ENCODE peak calls at places on chromosome 17, in five cellular contexts. G is transverse colon, P is A549, V is foreskin keratinocyte, J is fibroblast of lung. Z is an unnamed sample.

GRCh38 chr17:29569245-29569950 is 897 bp downstream of the TP53I13 start:
- DNase-seq in G (no peak), P (no peak), V (peak), J (no peak), Z (no peak)

GRCh38 chr17:55238931-55239297 is 25.8 kb upstream of the HLF start:
- DNase-seq in G (no peak), P (no peak), V (no peak), J (no peak), Z (no peak)

GRCh38 chr17:204427-205175 is 23.2 kb upstream of the DOC2B start:
- DNase-seq in G (no peak), P (no peak), V (no peak), J (no peak), Z (no peak)

GRCh38 chr17:46118969-46119368 is 74.3 kb downstream of the KANSL1 start:
- DNase-seq in G (no peak), P (no peak), V (no peak), J (peak), Z (no peak)

GRCh38 chr17:80786887-80787286 is 204.8 kb upstream of the CHMP6 start:
- DNase-seq in G (no peak), P (no peak), V (no peak), J (no peak), Z (no peak)

GRCh38 chr17:81871387-81872120 is 417 bp upstream of the ARHGDIA start:
- DNase-seq in G (peak), P (peak), V (no peak), J (peak), Z (peak)

GRCh38 chr17:15009087-15009486 is 256.0 kb downstream of the PMP22 start:
- DNase-seq in G (no peak), P (no peak), V (no peak), J (no peak), Z (no peak)

GRCh38 chr17:47739150-47739549 is 6.1 kb downstream of the TBX21 start:
- DNase-seq in G (no peak), P (no peak), V (no peak), J (no peak), Z (no peak)

GRCh38 chr17:3773511-3773910 is 27.5 kb downstream of the ITGAE start:
- DNase-seq in G (no peak), P (peak), V (no peak), J (peak), Z (no peak)

GRCh38 chr17:3770471-3770870 is 30.5 kb downstream of the ITGAE start:
- DNase-seq in G (peak), P (no peak), V (no peak), J (no peak), Z (no peak)

GRCh38 chr17:3773966-3774365 is 27.0 kb downstream of the ITGAE start:
- DNase-seq in G (no peak), P (no peak), V (no peak), J (no peak), Z (no peak)

GRCh38 chr17:3771140-3771539 is 29.8 kb downstream of the ITGAE start:
- DNase-seq in G (no peak), P (no peak), V (no peak), J (no peak), Z (no peak)

GRCh38 chr17:3772764-3773163 is 28.2 kb downstream of the ITGAE start:
- DNase-seq in G (no peak), P (no peak), V (no peak), J (no peak), Z (no peak)
- TF ChIP-seq CTCF in G (no peak), P (no peak), V (peak), J (no peak), Z (no peak)

GRCh38 chr17:74812109-74812864 is 36.1 kb upstream of the NAT9 start:
- DNase-seq in G (no peak), P (no peak), V (no peak), J (no peak), Z (no peak)

GRCh38 chr17:74813793-74814192 is 37.6 kb upstream of the NAT9 start:
- DNase-seq in G (no peak), P (no peak), V (no peak), J (no peak), Z (no peak)

GRCh38 chr17:74815067-74815466 is 38.9 kb upstream of the NAT9 start:
- DNase-seq in G (no peak), P (no peak), V (no peak), J (no peak), Z (no peak)

GRCh38 chr17:74815671-74816370 is 39.7 kb upstream of the NAT9 start:
- DNase-seq in G (no peak), P (no peak), V (no peak), J (no peak), Z (no peak)

GRCh38 chr17:74814453-74814852 is 38.3 kb upstream of the NAT9 start:
- DNase-seq in G (no peak), P (no peak), V (no peak), J (no peak), Z (no peak)
- TF ChIP-seq CTCF in G (no peak), P (no peak), V (peak), J (no peak), Z (no peak)

GRCh38 chr17:49445561-49445960 is 30.9 kb upstream of the PHB1 start:
- DNase-seq in G (no peak), P (no peak), V (no peak), J (no peak), Z (no peak)
- TF ChIP-seq CTCF in G (no peak), P (no peak), V (no peak), J (no peak), Z (no peak)

DNA sequence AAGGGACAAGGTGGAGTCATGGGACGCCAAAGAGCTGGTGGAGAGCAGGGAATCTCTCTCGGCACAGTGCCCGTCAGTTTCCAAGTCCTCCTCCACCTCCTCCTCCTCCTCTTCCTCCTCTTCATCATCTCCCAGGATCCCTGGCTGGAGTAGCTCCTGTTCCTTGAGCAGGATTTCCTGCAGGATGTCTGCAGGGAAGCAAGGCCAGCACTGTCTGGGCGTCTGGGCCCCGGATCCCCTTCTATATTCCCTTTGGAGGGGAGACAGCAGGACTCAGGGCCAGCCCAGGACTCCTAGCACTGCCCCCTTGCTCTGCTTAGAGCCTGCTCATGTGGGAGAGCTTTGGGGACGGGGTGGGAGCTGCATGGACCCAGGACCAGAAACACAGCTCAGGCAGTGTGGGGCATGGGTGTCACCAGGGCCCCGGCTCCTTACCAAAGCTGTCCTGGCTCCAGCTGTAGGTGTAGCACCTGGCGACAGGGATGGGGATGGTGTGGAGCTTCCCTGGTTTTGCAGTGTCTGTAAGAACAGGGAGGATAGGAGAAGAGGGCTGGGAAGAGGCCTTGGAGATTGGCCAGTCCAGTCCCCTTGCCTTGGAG is 21.3 kb upstream of the PIK3R6 start:
- DNase-seq in G (no peak), P (no peak), V (no peak), J (no peak), Z (no peak)
- TF ChIP-seq CTCF in G (no peak), P (no peak), V (no peak), J (no peak), Z (no peak)

DNA sequence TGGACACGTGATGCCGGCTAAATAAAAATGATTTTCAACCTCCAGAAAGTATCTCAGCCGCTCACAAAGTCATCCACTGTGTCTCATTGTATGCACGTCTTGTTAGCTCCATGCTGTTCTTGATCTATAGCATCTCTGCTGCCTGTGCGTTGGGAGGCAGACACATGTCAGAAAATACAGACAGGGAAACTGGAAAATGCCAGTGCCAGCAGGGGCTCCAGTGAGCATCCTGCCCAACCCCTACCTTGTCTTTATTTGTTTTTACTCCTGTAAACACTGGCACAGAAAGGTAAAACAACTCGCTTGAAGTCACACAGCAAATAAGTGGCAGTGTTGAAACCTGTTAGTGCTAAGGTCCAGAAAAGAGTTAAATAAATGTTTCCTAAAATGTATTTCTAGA is 208.1 kb upstream of the ASIC2 start:
- DNase-seq in G (no peak), P (peak), V (no peak), J (no peak), Z (no peak)
- TF ChIP-seq CTCF in G (no peak), P (no peak), V (no peak), J (no peak), Z (no peak)

DNA sequence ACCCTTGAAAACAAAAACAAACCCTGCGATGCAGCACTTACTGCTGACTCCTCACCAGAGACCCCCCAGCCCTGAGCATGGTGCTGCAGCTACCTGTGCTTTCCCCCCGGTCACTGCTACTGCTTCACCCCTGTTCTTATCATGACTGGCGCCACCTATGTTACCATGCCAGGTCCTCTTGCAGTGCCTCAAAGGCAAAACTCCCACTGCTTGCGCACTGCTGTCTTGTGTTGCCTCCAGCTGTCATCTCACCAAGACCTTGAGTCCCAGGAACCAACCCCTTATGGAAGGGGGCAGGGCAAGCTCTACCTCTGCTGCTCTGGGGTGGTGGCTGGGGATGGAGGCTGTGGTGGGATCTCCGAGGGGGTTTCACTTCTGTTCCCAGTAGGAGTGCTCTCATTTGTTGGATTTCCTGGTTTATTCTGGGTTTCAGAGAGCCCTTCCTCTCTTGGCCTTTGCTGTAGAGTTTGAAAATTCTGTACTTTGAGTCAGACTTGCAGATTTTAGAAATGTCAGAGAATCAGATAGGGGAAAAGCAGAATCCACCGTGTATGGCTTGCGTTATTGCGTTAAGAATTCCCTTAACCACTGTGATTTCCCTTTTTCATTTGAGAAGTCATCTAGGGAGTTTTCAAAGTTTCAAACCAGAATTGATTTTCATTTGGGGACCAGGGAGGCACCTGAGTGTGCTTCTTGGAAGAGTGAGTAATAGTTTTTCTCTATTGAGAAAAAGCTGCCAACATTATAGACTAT is 96.6 kb downstream of the SPECC1 start:
- DNase-seq in G (no peak), P (peak), V (no peak), J (no peak), Z (no peak)
- TF ChIP-seq CTCF in G (no peak), P (peak), V (no peak), J (no peak), Z (no peak)

GRCh38 chr17:50613007-50613406 is 21.7 kb upstream of the ABCC3 start:
- DNase-seq in G (no peak), P (no peak), V (no peak), J (no peak), Z (no peak)

GRCh38 chr17:50612281-50612680 is 22.4 kb upstream of the ABCC3 start:
- DNase-seq in G (no peak), P (no peak), V (no peak), J (no peak), Z (no peak)

GRCh38 chr17:50614471-50615051 is 20.1 kb upstream of the ABCC3 start:
- DNase-seq in G (no peak), P (no peak), V (no peak), J (no peak), Z (no peak)

GRCh38 chr17:50611639-50612038 is 23.0 kb upstream of the ABCC3 start:
- DNase-seq in G (no peak), P (no peak), V (no peak), J (no peak), Z (no peak)

GRCh38 chr17:50613596-50613995 is 21.1 kb upstream of the ABCC3 start:
- DNase-seq in G (no peak), P (no peak), V (no peak), J (peak), Z (no peak)
- TF ChIP-seq CTCF in G (no peak), P (no peak), V (no peak), J (peak), Z (no peak)

GRCh38 chr17:72657467-72658317 is 434.8 kb downstream of the SLC39A11 start:
- DNase-seq in G (no peak), P (peak), V (no peak), J (no peak), Z (no peak)
- TF ChIP-seq CTCF in G (no peak), P (peak), V (peak), J (no peak), Z (no peak)